ENCODE peak calls at places on chromosomes 7 and 10, in five cellular contexts. K is colonic mucosa, C is HL-60, Z is RWPE1, A is B cell. R is an unnamed sample.

GRCh38 chr7:55325371-55325792 is 39.8 kb upstream of the LANCL2 start:
- DNase-seq in A (no peak), C (no peak), Z (peak), K (no peak), R (no peak)

GRCh38 chr7:93981480-93981874 is 22.7 kb downstream of the BET1 start:
- DNase-seq in C (no peak), A (no peak), Z (no peak), K (no peak), R (no peak)

GRCh38 chr10:3418041-3418760 is 245.6 kb upstream of the PITRM1 start:
- DNase-seq in Z (no peak), C (no peak), A (no peak), K (no peak), R (no peak)

GRCh38 chr7:39651262-39651661 is 27.9 kb downstream of the RALA start:
- DNase-seq in Z (no peak), K (no peak), A (no peak), C (no peak), R (no peak)

GRCh38 chr7:2387897-2388636 is 15.3 kb upstream of the CHST12 start:
- DNase-seq in C (no peak), K (no peak), A (no peak), Z (no peak), R (no peak)

GRCh38 chr7:158267737-158268435 is 319.7 kb downstream of the PTPRN2 start:
- DNase-seq in A (no peak), K (no peak), Z (no peak), C (no peak), R (peak)

GRCh38 chr10:29555746-29556481 is 78.9 kb downstream of the SVIL start:
- DNase-seq in A (no peak), K (no peak), C (no peak), Z (no peak), R (no peak)

GRCh38 chr10:97211229-97211628 is 25.5 kb upstream of the SLIT1 start:
- DNase-seq in C (no peak), Z (no peak), K (no peak), A (no peak), R (no peak)

GRCh38 chr10:122165914-122166313 is 105.2 kb upstream of the BTBD16 start:
- DNase-seq in A (no peak), K (no peak), Z (no peak), C (no peak), R (no peak)

GRCh38 chr10:88065384-88066049 is 202.1 kb downstream of the PTEN start:
- DNase-seq in Z (no peak), K (no peak), C (no peak), A (no peak), R (no peak)

GRCh38 chr10:49298990-49299815 is at the start of gene C10orf71:
- DNase-seq in K (no peak), A (no peak), Z (no peak), C (no peak), R (no peak)

GRCh38 chr10:35425596-35425995 is 89.3 kb downstream of the CCNY start:
- DNase-seq in C (no peak), Z (no peak), K (no peak), A (no peak), R (no peak)

GRCh38 chr10:28020993-28021982 is 22.4 kb upstream of the ODAD2 start:
- DNase-seq in Z (no peak), C (no peak), A (no peak), K (no peak), R (no peak)

GRCh38 chr10:83991986-83992753 is 147.1 kb upstream of the GHITM start:
- DNase-seq in Z (no peak), A (no peak), K (peak), C (peak), R (peak)

GRCh38 chr10:12644380-12645144 is 295.2 kb downstream of the CAMK1D start:
- DNase-seq in K (no peak), Z (no peak), C (no peak), A (no peak), R (no peak)

GRCh38 chr10:36271631-36272340 is 629.7 kb upstream of the FZD8 start:
- DNase-seq in K (no peak), C (no peak), A (no peak), Z (no peak), R (no peak)

GRCh38 chr10:114084225-114084624 is 40.6 kb downstream of the ADRB1 start:
- DNase-seq in Z (no peak), C (no peak), K (no peak), A (peak), R (no peak)

GRCh38 chr10:47441973-47442750 is 41.8 kb downstream of the ANXA8 start:
- DNase-seq in C (peak), K (no peak), Z (no peak), A (no peak), R (no peak)

DNA sequence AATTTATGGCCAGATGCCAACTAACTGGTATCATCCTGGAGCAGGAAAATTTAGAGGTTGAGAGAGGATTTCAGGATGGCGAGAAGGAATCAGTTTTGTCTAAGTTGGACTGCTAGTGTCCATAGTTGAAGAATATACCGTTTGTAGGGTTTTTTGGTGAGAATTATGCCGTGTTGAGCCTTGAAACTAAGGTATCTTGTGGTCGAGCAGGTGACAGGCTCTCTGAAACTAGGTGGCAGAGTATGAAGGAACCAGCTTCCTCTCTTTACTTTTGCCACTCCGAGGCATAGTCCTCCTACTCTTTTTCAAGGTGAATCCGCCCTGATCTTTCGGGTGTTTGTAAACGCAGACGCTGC is 9.7 kb downstream of the MDFIC start:
- DNase-seq in C (peak), A (peak), Z (no peak), K (no peak), R (no peak)
- TF ChIP-seq CTCF in C (no peak), A (no peak), Z (no peak), K (no peak), R (no peak)

GRCh38 chr7:30908681-30909080 is 3.0 kb upstream of the AQP1 start:
- DNase-seq in A (no peak), Z (no peak), K (no peak), C (no peak), R (no peak)
- TF ChIP-seq CTCF in A (no peak), Z (no peak), K (no peak), C (no peak), R (no peak)

GRCh38 chr10:124564881-124565280 is 103.3 kb downstream of the LHPP start:
- DNase-seq in C (no peak), A (peak), Z (no peak), K (no peak), R (peak)

GRCh38 chr10:124566222-124566888 is 104.7 kb downstream of the LHPP start:
- DNase-seq in K (no peak), C (no peak), Z (no peak), A (peak), R (no peak)

GRCh38 chr10:124566981-124567835 is 105.6 kb downstream of the LHPP start:
- DNase-seq in C (no peak), A (peak), K (no peak), Z (no peak), R (peak)

GRCh38 chr10:124563320-124563719 is 101.7 kb downstream of the LHPP start:
- DNase-seq in A (no peak), C (no peak), K (no peak), Z (no peak), R (peak)

DNA sequence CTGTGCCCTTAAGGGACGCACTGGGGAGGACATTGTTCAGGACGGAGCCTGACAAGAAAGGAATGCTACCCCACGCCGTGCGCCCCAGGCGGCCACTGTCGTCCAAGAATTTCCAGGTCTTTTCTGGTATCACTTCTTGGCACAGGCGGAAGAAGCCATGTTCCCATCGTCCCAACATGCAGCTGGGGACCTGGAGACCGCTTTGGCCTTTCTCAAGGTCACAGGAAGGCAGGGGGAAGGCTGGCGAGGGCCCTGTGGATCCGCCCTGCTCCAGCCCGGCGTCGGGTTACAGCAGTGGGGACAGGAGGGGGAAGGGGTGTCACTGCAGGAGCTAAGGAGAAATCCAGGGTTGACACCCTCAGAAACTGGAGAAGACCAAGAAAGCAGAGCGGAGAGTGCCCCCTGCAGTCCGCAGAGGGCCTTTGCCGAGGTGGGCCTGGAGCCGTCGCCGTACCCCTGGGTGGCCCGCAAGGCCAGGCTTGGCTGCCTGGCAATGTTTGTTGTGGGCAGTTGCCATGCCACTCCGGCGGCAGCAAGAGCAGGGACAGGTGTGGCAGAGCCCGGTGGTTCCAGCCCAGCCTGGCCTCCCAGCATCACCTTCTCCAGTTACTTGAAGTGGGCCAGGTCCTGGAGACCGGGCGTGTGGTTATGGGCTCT is 104.1 kb downstream of the LHPP start:
- DNase-seq in Z (no peak), K (no peak), C (peak), A (peak), R (peak)
- TF ChIP-seq CTCF in Z (no peak), K (no peak), C (peak), A (no peak), R (peak)

GRCh38 chr10:103711351-103711994 is 143.9 kb downstream of the SH3PXD2A start:
- DNase-seq in A (no peak), Z (no peak), K (no peak), C (no peak), R (no peak)
- TF ChIP-seq CTCF in A (no peak), Z (no peak), K (no peak), C (no peak), R (peak)